ENCODE peak calls at places on chromosomes 1 and 21, in six cellular contexts. N, V, W, D, U and F are unnamed samples.

GRCh38 chr1:230120949-230121381 is 53.9 kb downstream of the GALNT2 start:
- DNase-seq in U (no peak), D (no peak), W (no peak), V (no peak), N (no peak), F (peak; percentile 49)

GRCh38 chr1:16324456-16324890 is 27.8 kb downstream of the FBXO42 start:
- DNase-seq in V (no peak), D (peak; percentile 20), W (peak; percentile 18), U (peak; percentile 22), N (no peak), F (peak; percentile 18)

GRCh38 chr1:31381394-31382287 is 8.8 kb upstream of the FABP3 start:
- DNase-seq in N (no peak), U (no peak), D (no peak), V (peak; percentile 35), W (no peak), F (no peak)

GRCh38 chr1:185480545-185480944 is 163.5 kb upstream of the IVNS1ABP start:
- DNase-seq in D (no peak), N (no peak), V (no peak), W (no peak), U (no peak), F (no peak)

GRCh38 chr21:37374026-37374425 is 7.5 kb downstream of the DYRK1A start:
- DNase-seq in D (no peak), W (no peak), N (no peak), U (no peak), V (no peak), F (no peak)

GRCh38 chr1:222079546-222079945 is 337.7 kb upstream of the DUSP10 start:
- DNase-seq in N (no peak), W (no peak), D (no peak), U (no peak), V (no peak), F (no peak)

GRCh38 chr21:43195131-43196021 is 26.6 kb downstream of the CRYAA start:
- DNase-seq in N (no peak), W (peak; percentile 3), U (peak; percentile 14), D (peak; percentile 24), V (peak; percentile 74), F (peak; percentile 27)

GRCh38 chr21:16775056-16775455 is 737.8 kb upstream of the CXADR start:
- DNase-seq in D (no peak), W (peak; percentile 17), U (no peak), N (no peak), V (no peak), F (no peak)

GRCh38 chr1:221309711-221310110 is 430.5 kb downstream of the HLX start:
- DNase-seq in V (no peak), D (no peak), W (no peak), U (no peak), N (no peak), F (no peak)

GRCh38 chr1:246043556-246043955 is 463.5 kb downstream of the SMYD3 start:
- DNase-seq in U (no peak), N (no peak), W (no peak), V (no peak), D (no peak), F (no peak)

GRCh38 chr1:219724440-219724839 is 111.5 kb upstream of the ZC3H11B start:
- DNase-seq in D (no peak), V (no peak), N (no peak), U (no peak), W (no peak), F (no peak)

GRCh38 chr1:198486903-198487302 is 53.6 kb downstream of the ATP6V1G3 start:
- DNase-seq in N (no peak), U (no peak), W (no peak), V (no peak), D (no peak), F (no peak)

GRCh38 chr1:201503397-201504176 is 3.3 kb downstream of the CSRP1 start:
- DNase-seq in N (no peak), W (peak; percentile 82), V (peak; percentile 51), D (peak; percentile 74), U (peak; percentile 84), F (peak; percentile 47)

GRCh38 chr1:29230204-29230552 is 556 bp downstream of the MECR start:
- DNase-seq in W (no peak), N (no peak), V (no peak), U (no peak), D (no peak), F (no peak)

GRCh38 chr21:15005391-15005790 is 59.4 kb downstream of the NRIP1 start:
- DNase-seq in V (peak; percentile 75), W (no peak), D (peak; percentile 66), N (no peak), U (no peak), F (no peak)

GRCh38 chr1:78619803-78620579 is at the start of gene IFI44L:
- DNase-seq in N (peak; percentile 89), D (peak; percentile 48), V (peak; percentile 32), W (no peak), U (peak; percentile 59), F (peak; percentile 26)

GRCh38 chr21:43923391-43923790 is 58.4 kb downstream of the AGPAT3 start:
- DNase-seq in N (no peak), U (no peak), V (no peak), W (no peak), D (no peak), F (peak; percentile 39)

DNA sequence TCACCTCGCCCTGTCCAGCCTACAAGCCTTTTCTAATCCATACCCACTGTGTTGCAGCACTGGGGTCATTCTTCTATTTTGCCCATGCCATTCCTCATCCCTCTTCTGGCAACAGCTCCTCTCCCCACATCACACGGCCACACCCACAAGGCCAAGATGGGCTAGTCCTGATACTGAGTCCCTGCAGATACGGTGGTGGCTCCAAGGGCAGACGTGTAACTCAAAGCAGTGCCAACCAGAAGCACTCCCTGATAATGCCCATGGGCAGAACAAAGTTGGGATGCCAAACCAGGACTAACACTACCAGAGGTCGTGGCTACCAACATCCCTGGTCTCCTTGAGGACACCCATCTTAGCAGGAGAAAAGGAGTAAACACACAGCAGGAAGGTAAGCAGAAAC is 64.8 kb downstream of the APP start:
- DNase-seq in N (no peak), V (no peak), D (no peak), W (no peak), U (no peak), F (no peak)
- H3K4me3 ChIP-seq in N (no peak overlapping the region), V (no peak overlapping the region), D (no peak overlapping the region), W (no peak overlapping the region), U (no peak overlapping the region), F (no peak overlapping the region)

GRCh38 chr1:226004396-226004795 is 5.3 kb upstream of the SDE2 start:
- DNase-seq in U (no peak), D (no peak), V (no peak), N (no peak), W (no peak), F (no peak)

GRCh38 chr1:226002667-226003501 is 3.7 kb upstream of the SDE2 start:
- DNase-seq in U (no peak), W (peak; percentile 31), V (peak; percentile 85), N (no peak), D (no peak), F (peak; percentile 37)

GRCh38 chr1:226001852-226002666 is 2.9 kb upstream of the SDE2 start:
- DNase-seq in D (no peak), N (no peak), V (peak; percentile 90), W (peak; percentile 82), U (no peak), F (peak; percentile 66)

GRCh38 chr1:226001088-226001487 is 1.9 kb upstream of the SDE2 start:
- DNase-seq in U (no peak), W (no peak), V (no peak), N (no peak), D (no peak), F (no peak)

GRCh38 chr1:226003502-226004170 is 4.5 kb upstream of the SDE2 start:
- DNase-seq in V (no peak), U (no peak), W (no peak), N (no peak), D (no peak), F (no peak)
- H3K27ac ChIP-seq in V (peak overlapping the region; percentile 97), U (peak overlapping the region; percentile 96), W (peak overlapping the region; percentile 78), N (peak overlapping the region; percentile 59), D (no peak overlapping the region), F (peak overlapping the region; percentile 97)

GRCh38 chr1:18540136-18540765 is 59.5 kb downstream of the KLHDC7A start:
- DNase-seq in N (no peak), W (no peak), U (no peak), D (no peak), V (no peak), F (peak; percentile 10)

GRCh38 chr1:18539171-18539570 is 58.4 kb downstream of the KLHDC7A start:
- DNase-seq in N (no peak), W (no peak), U (no peak), D (peak; percentile 2), V (no peak), F (peak; percentile 26)

GRCh38 chr1:18541046-18541795 is 60.5 kb downstream of the KLHDC7A start:
- DNase-seq in N (no peak), U (no peak), V (peak; percentile 24), D (no peak), W (no peak), F (no peak)

GRCh38 chr1:18546026-18546425 is 65.3 kb downstream of the KLHDC7A start:
- DNase-seq in W (no peak), U (no peak), N (no peak), V (no peak), D (no peak), F (no peak)

DNA sequence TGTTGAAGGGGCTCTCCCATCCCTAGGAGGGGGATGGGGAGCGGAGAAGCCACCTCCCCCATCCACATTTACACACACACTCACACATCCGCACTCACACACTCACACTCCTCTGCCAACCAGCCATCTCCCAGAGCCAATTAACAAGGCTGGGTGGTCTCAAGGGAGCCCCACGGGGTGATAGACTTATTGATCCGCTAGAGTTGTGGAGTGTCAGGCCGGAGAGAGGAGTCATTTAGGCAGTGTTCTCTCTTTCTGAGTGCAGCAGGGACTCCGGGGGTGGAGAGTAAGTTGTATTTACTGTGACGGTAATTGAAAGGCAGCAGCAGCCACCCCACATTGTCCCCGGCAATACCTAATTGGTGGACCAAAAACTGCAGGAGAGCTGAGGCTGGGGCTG is 61.6 kb downstream of the KLHDC7A start:
- DNase-seq in U (no peak), D (no peak), N (no peak), W (no peak), V (peak; percentile 25), F (no peak)
- TF ChIP-seq POLR2A in U (no peak), D (no peak), N (no peak), W (no peak), V (no peak), F (no peak)

GRCh38 chr1:227543283-227544066 is 19.9 kb upstream of the ZNF678 start:
- DNase-seq in W (no peak), U (no peak), N (no peak), D (no peak), V (peak; percentile 67), F (no peak)

GRCh38 chr1:227540170-227541098 is 22.9 kb upstream of the ZNF678 start:
- DNase-seq in N (no peak), W (no peak), V (peak; percentile 61), D (no peak), U (no peak), F (no peak)

GRCh38 chr1:227542153-227543120 is 20.9 kb upstream of the ZNF678 start:
- DNase-seq in N (peak; percentile 26), W (peak; percentile 81), V (peak; percentile 98), D (peak; percentile 81), U (peak; percentile 83), F (peak; percentile 89)

GRCh38 chr1:227541129-227541528 is 22.2 kb upstream of the ZNF678 start:
- DNase-seq in D (no peak), W (no peak), U (peak; percentile 9), V (peak; percentile 64), N (no peak), F (no peak)

DNA sequence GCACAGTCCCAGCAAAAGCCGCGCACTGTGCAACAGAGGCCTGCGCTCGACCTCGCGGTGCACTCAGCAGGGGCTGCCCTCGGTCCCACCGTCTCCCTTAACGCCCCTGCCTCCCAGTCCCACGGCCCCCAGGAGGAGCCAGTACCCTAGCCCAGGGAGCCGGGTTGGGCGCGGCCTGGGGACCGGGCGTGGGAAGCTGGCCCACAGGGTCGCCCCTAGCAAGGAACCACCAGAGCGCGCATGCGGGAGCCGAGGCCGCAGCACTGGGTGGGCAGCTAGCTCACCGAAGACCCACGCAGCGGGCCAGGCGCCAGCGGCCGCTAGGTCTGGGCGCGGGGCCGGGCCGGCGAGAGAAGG is 21.6 kb upstream of the ZNF678 start:
- DNase-seq in U (no peak), N (no peak), D (no peak), V (no peak), W (no peak), F (no peak)
- H3K4me3 ChIP-seq in U (peak overlapping the region; percentile 63), N (peak overlapping the region; percentile 58), D (peak overlapping the region; percentile 66), V (peak overlapping the region; percentile 62), W (peak overlapping the region; percentile 68), F (peak overlapping the region; percentile 47)